ENCODE peak calls at places on chromosomes 11 and 22, in four cellular contexts. M, V, A and R are unnamed samples.

GRCh38 chr11:61510980-61511373 is 2.4 kb downstream of the LRRC10B start:
- DNase-seq in M (no peak), V (no peak), A (no peak), R (no peak)

GRCh38 chr22:43408009-43408408 is 3.8 kb upstream of the MPPED1 start:
- DNase-seq in V (no peak), M (no peak), A (no peak), R (no peak)

GRCh38 chr22:49775191-49776052 is 52.3 kb downstream of the BRD1 start:
- DNase-seq in V (no peak), M (no peak), A (no peak), R (no peak)

GRCh38 chr11:3111919-3112690 is 53.0 kb downstream of the OSBPL5 start:
- DNase-seq in A (no peak), M (no peak), V (no peak), R (no peak)

GRCh38 chr11:107493117-107493516 is 35.5 kb upstream of the CWF19L2 start:
- DNase-seq in A (no peak), M (no peak), V (no peak), R (no peak)

GRCh38 chr22:42711281-42711731 is 9.4 kb downstream of the A4GALT start:
- DNase-seq in V (no peak), A (no peak), M (no peak), R (no peak)

GRCh38 chr11:1837171-1838076 is 1.4 kb upstream of the TNNI2 start:
- DNase-seq in V (peak; percentile 31), M (peak; percentile 73), A (no peak), R (peak; percentile 90)

GRCh38 chr22:41620646-41621098 is at the start of gene DESI1:
- DNase-seq in A (peak; percentile 43), V (no peak), M (no peak), R (no peak)

GRCh38 chr11:103433380-103433779 is 324.2 kb downstream of the DYNC2H1 start:
- DNase-seq in V (no peak), A (no peak), M (no peak), R (no peak)

GRCh38 chr11:93236741-93237675 is 39.2 kb upstream of the SLC36A4 start:
- DNase-seq in A (no peak), V (no peak), M (peak; percentile 62), R (no peak)

GRCh38 chr11:110447897-110448522 is 18.3 kb downstream of the FDX1 start:
- DNase-seq in V (peak; percentile 26), A (no peak), M (no peak), R (no peak)